ENCODE peak calls at places on chromosomes 4 and X, in nine cellular contexts. One of them, this sample, is unnamed.

GRCh38 chr4:102734591-102735385 is 26.0 kb downstream of the MANBA start:
- DNase-seq in tibial artery: no peak
- DNase-seq in AG10803: peak
- DNase-seq in cardiac muscle cell: no peak
- DNase-seq in SK-N-SH: no peak
- DNase-seq in IMR-90: peak
- DNase-seq in CD8-positive, alpha-beta T cell: no peak
- DNase-seq in brain microvascular endothelial cell: peak
- DNase-seq in pancreas: no peak
- DNase-seq in this sample: peak

GRCh38 chrX:40154853-40155616 is 57.3 kb upstream of the BCOR start:
- DNase-seq in brain microvascular endothelial cell: no peak
- DNase-seq in pancreas: peak
- DNase-seq in cardiac muscle cell: peak
- DNase-seq in tibial artery: peak
- DNase-seq in SK-N-SH: peak
- DNase-seq in AG10803: no peak
- DNase-seq in IMR-90: peak
- DNase-seq in CD8-positive, alpha-beta T cell: no peak
- DNase-seq in this sample: peak

GRCh38 chrX:25941087-25941486 is 197.1 kb upstream of the MAGEB18 start:
- DNase-seq in AG10803: peak
- DNase-seq in IMR-90: peak
- DNase-seq in CD8-positive, alpha-beta T cell: no peak
- DNase-seq in cardiac muscle cell: no peak
- DNase-seq in tibial artery: no peak
- DNase-seq in brain microvascular endothelial cell: no peak
- DNase-seq in pancreas: no peak
- DNase-seq in SK-N-SH: no peak
- DNase-seq in this sample: peak

GRCh38 chr4:66577922-66578321 is 907.6 kb upstream of the EPHA5 start:
- DNase-seq in CD8-positive, alpha-beta T cell: no peak
- DNase-seq in IMR-90: no peak
- DNase-seq in brain microvascular endothelial cell: no peak
- DNase-seq in pancreas: no peak
- DNase-seq in cardiac muscle cell: no peak
- DNase-seq in SK-N-SH: no peak
- DNase-seq in AG10803: no peak
- DNase-seq in tibial artery: no peak
- DNase-seq in this sample: no peak

GRCh38 chrX:40843643-40844042 is 108.3 kb upstream of the MED14 start:
- DNase-seq in SK-N-SH: no peak
- DNase-seq in IMR-90: no peak
- DNase-seq in tibial artery: no peak
- DNase-seq in brain microvascular endothelial cell: no peak
- DNase-seq in pancreas: no peak
- DNase-seq in CD8-positive, alpha-beta T cell: no peak
- DNase-seq in cardiac muscle cell: no peak
- DNase-seq in AG10803: no peak
- DNase-seq in this sample: no peak

GRCh38 chr4:109611045-109611616 is 51.1 kb downstream of the MCUB start:
- DNase-seq in CD8-positive, alpha-beta T cell: no peak
- DNase-seq in AG10803: no peak
- DNase-seq in brain microvascular endothelial cell: peak
- DNase-seq in tibial artery: no peak
- DNase-seq in IMR-90: peak
- DNase-seq in cardiac muscle cell: no peak
- DNase-seq in SK-N-SH: no peak
- DNase-seq in pancreas: no peak
- DNase-seq in this sample: peak

GRCh38 chrX:23008431-23009099 is 8.8 kb downstream of the DDX53 start:
- DNase-seq in cardiac muscle cell: peak
- DNase-seq in tibial artery: no peak
- DNase-seq in IMR-90: peak
- DNase-seq in CD8-positive, alpha-beta T cell: no peak
- DNase-seq in brain microvascular endothelial cell: peak
- DNase-seq in pancreas: no peak
- DNase-seq in SK-N-SH: peak
- DNase-seq in AG10803: peak
- DNase-seq in this sample: no peak

GRCh38 chrX:51144828-51145442 is 187.7 kb upstream of the NUDT10 start:
- DNase-seq in SK-N-SH: peak
- DNase-seq in AG10803: peak
- DNase-seq in cardiac muscle cell: peak
- DNase-seq in CD8-positive, alpha-beta T cell: no peak
- DNase-seq in IMR-90: peak
- DNase-seq in brain microvascular endothelial cell: peak
- DNase-seq in pancreas: no peak
- DNase-seq in tibial artery: no peak
- DNase-seq in this sample: peak

GRCh38 chr4:167021545-167022155 is 212.6 kb downstream of the SPOCK3 start:
- DNase-seq in AG10803: peak
- DNase-seq in SK-N-SH: peak
- DNase-seq in IMR-90: peak
- DNase-seq in pancreas: peak
- DNase-seq in tibial artery: peak
- DNase-seq in brain microvascular endothelial cell: peak
- DNase-seq in cardiac muscle cell: peak
- DNase-seq in CD8-positive, alpha-beta T cell: peak
- DNase-seq in this sample: peak

GRCh38 chr4:47705326-47705981 is 132.4 kb downstream of the CORIN start:
- DNase-seq in brain microvascular endothelial cell: no peak
- DNase-seq in cardiac muscle cell: peak
- DNase-seq in pancreas: no peak
- DNase-seq in CD8-positive, alpha-beta T cell: no peak
- DNase-seq in IMR-90: peak
- DNase-seq in AG10803: peak
- DNase-seq in tibial artery: no peak
- DNase-seq in SK-N-SH: peak
- DNase-seq in this sample: no peak

GRCh38 chr4:61374612-61374920 is 174.4 kb downstream of the ADGRL3 start:
- DNase-seq in CD8-positive, alpha-beta T cell: no peak
- DNase-seq in brain microvascular endothelial cell: peak
- DNase-seq in tibial artery: no peak
- DNase-seq in IMR-90: peak
- DNase-seq in AG10803: no peak
- DNase-seq in pancreas: no peak
- DNase-seq in SK-N-SH: no peak
- DNase-seq in cardiac muscle cell: no peak
- DNase-seq in this sample: no peak

GRCh38 chr4:110533590-110533910 is 57.6 kb downstream of the ENPEP start:
- DNase-seq in AG10803: no peak
- DNase-seq in CD8-positive, alpha-beta T cell: no peak
- DNase-seq in cardiac muscle cell: no peak
- DNase-seq in IMR-90: peak
- DNase-seq in pancreas: no peak
- DNase-seq in tibial artery: no peak
- DNase-seq in brain microvascular endothelial cell: peak
- DNase-seq in SK-N-SH: no peak
- DNase-seq in this sample: no peak

DNA sequence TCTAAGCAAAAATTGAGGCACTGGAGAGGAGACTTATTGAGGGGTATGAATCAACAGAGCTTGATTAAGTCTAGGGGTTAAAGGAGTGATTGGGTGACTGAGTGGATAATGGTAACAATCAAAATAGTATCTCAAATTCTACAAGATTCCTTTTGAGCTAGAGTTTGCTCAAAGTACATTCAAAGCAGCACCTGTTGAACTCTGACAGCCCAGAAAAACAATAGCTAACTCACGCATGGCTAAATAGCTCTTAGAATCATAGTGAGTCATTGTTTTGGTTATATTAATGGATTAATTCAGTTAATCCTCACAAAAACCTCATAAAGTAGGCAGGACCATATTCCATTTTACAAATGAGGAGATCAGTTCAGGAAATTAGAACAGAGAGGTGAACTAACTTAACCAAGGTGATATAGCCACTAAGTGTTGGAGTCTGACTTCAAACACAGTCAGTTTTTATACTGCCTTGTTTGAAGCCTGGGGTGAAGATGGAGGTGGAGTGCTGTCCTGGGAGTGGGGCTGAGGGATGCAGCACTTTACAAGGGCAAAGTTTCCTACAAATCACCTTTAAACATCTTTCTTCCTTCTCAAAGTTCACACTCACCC is 35.9 kb upstream of the PPM1K start:
- DNase-seq in AG10803: no peak
- DNase-seq in CD8-positive, alpha-beta T cell: no peak
- DNase-seq in tibial artery: no peak
- DNase-seq in brain microvascular endothelial cell: peak
- DNase-seq in IMR-90: no peak
- DNase-seq in pancreas: no peak
- DNase-seq in cardiac muscle cell: no peak
- DNase-seq in SK-N-SH: no peak
- DNase-seq in this sample: no peak
- TF ChIP-seq CTCF in AG10803: no peak
- TF ChIP-seq CTCF in CD8-positive, alpha-beta T cell: no peak
- TF ChIP-seq CTCF in tibial artery: no peak
- TF ChIP-seq CTCF in brain microvascular endothelial cell: no peak
- TF ChIP-seq CTCF in IMR-90: no peak
- TF ChIP-seq CTCF in pancreas: no peak
- TF ChIP-seq CTCF in cardiac muscle cell: no peak
- TF ChIP-seq CTCF in SK-N-SH: no peak
- TF ChIP-seq CTCF in this sample: no peak

GRCh38 chr4:185771696-185772390 is 40.2 kb downstream of the SORBS2 start:
- DNase-seq in cardiac muscle cell: no peak
- DNase-seq in SK-N-SH: no peak
- DNase-seq in pancreas: no peak
- DNase-seq in CD8-positive, alpha-beta T cell: no peak
- DNase-seq in brain microvascular endothelial cell: no peak
- DNase-seq in IMR-90: no peak
- DNase-seq in tibial artery: no peak
- DNase-seq in AG10803: peak
- DNase-seq in this sample: peak
- H3K4me3 ChIP-seq in cardiac muscle cell: peak
- H3K4me3 ChIP-seq in SK-N-SH: no peak
- H3K4me3 ChIP-seq in pancreas: peak
- H3K4me3 ChIP-seq in CD8-positive, alpha-beta T cell: no peak
- H3K4me3 ChIP-seq in brain microvascular endothelial cell: peak
- H3K4me3 ChIP-seq in IMR-90: no peak
- H3K4me3 ChIP-seq in tibial artery: peak
- H3K4me3 ChIP-seq in AG10803: no peak
- H3K4me3 ChIP-seq in this sample: no peak

DNA sequence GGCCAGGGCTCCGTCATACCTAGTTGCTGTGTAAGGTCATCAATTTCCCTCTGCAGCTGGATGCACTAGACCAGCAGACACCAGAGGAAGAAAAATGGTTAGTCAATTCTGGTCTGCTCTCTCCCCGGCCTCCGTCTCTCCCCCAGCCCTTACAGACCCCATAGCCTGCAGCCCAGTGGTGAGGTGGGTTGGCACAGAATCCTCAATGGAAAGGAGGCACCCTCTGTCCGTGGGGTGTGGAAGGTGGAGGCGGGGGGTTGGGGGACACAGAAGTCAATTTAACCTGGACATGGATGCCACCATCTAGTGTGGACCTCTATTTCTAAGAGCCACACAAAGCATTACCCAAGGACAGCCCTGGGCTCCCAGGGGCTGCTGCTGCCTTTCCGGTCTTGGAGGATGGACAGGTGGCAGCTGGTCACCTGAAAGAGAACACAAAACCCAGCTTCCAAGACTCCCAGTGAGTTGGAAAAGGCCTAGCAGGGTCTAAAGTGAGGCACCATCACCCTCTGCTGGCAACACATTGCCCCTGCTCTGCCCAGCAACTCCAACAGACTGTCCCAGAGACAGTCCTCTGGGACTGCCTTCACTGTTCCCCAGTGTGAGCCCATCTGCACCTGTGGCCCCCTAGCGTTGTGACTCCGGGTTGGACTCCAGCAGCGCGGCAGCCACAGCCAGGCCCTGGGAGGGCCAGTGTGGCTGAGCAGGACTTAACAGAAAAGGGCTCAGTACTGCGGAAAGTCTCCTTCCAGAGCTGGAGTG is 40.1 kb upstream of the NHSL2 start:
- DNase-seq in SK-N-SH: no peak
- DNase-seq in cardiac muscle cell: peak
- DNase-seq in CD8-positive, alpha-beta T cell: no peak
- DNase-seq in AG10803: no peak
- DNase-seq in tibial artery: no peak
- DNase-seq in IMR-90: no peak
- DNase-seq in pancreas: no peak
- DNase-seq in brain microvascular endothelial cell: no peak
- DNase-seq in this sample: peak
- TF ChIP-seq CTCF in SK-N-SH: peak
- TF ChIP-seq CTCF in cardiac muscle cell: peak
- TF ChIP-seq CTCF in CD8-positive, alpha-beta T cell: no peak
- TF ChIP-seq CTCF in AG10803: peak
- TF ChIP-seq CTCF in tibial artery: no peak
- TF ChIP-seq CTCF in IMR-90: peak
- TF ChIP-seq CTCF in pancreas: no peak
- TF ChIP-seq CTCF in brain microvascular endothelial cell: peak
- TF ChIP-seq CTCF in this sample: no peak

GRCh38 chr4:56674984-56675383 is 6.1 kb downstream of the HOPX start:
- DNase-seq in brain microvascular endothelial cell: peak
- DNase-seq in pancreas: no peak
- DNase-seq in cardiac muscle cell: no peak
- DNase-seq in AG10803: no peak
- DNase-seq in CD8-positive, alpha-beta T cell: no peak
- DNase-seq in tibial artery: no peak
- DNase-seq in IMR-90: no peak
- DNase-seq in SK-N-SH: no peak
- DNase-seq in this sample: peak

GRCh38 chr4:56681158-56681848 is at the start of gene HOPX:
- DNase-seq in brain microvascular endothelial cell: no peak
- DNase-seq in pancreas: peak
- DNase-seq in SK-N-SH: no peak
- DNase-seq in IMR-90: no peak
- DNase-seq in CD8-positive, alpha-beta T cell: no peak
- DNase-seq in AG10803: no peak
- DNase-seq in cardiac muscle cell: peak
- DNase-seq in tibial artery: no peak
- DNase-seq in this sample: peak

GRCh38 chr4:56680266-56680665 is 830 bp downstream of the HOPX start:
- DNase-seq in tibial artery: no peak
- DNase-seq in brain microvascular endothelial cell: no peak
- DNase-seq in AG10803: no peak
- DNase-seq in pancreas: no peak
- DNase-seq in cardiac muscle cell: peak
- DNase-seq in CD8-positive, alpha-beta T cell: no peak
- DNase-seq in IMR-90: no peak
- DNase-seq in SK-N-SH: no peak
- DNase-seq in this sample: no peak

GRCh38 chr4:56681849-56682175 is 716 bp upstream of the HOPX start:
- DNase-seq in brain microvascular endothelial cell: no peak
- DNase-seq in SK-N-SH: no peak
- DNase-seq in CD8-positive, alpha-beta T cell: no peak
- DNase-seq in pancreas: no peak
- DNase-seq in tibial artery: no peak
- DNase-seq in cardiac muscle cell: no peak
- DNase-seq in IMR-90: no peak
- DNase-seq in AG10803: no peak
- DNase-seq in this sample: no peak

DNA sequence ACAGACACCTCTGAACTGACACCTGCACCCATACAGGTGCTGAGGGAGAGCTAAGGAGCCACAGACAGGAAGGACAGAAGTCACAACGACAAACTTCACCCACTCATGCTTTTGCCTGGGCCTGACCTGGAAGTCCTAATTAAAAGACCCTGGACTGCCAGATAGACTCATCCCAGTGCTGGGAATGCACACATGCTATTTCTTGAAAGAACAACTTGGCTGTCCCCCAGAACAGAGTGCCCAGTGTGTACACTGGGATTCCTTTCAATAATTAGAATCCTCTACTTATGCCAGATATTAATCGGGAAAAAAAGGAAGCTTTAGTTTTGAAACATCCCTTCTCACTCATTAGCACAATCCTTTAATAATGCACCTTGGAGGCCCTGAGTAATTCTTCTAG is 3.4 kb downstream of the HOPX start:
- DNase-seq in pancreas: no peak
- DNase-seq in CD8-positive, alpha-beta T cell: no peak
- DNase-seq in AG10803: no peak
- DNase-seq in brain microvascular endothelial cell: no peak
- DNase-seq in IMR-90: no peak
- DNase-seq in tibial artery: no peak
- DNase-seq in SK-N-SH: no peak
- DNase-seq in cardiac muscle cell: no peak
- DNase-seq in this sample: no peak
- H3K4me3 ChIP-seq in pancreas: no peak
- H3K4me3 ChIP-seq in CD8-positive, alpha-beta T cell: no peak
- H3K4me3 ChIP-seq in AG10803: no peak
- H3K4me3 ChIP-seq in brain microvascular endothelial cell: no peak
- H3K4me3 ChIP-seq in IMR-90: no peak
- H3K4me3 ChIP-seq in tibial artery: no peak
- H3K4me3 ChIP-seq in SK-N-SH: no peak
- H3K4me3 ChIP-seq in cardiac muscle cell: no peak
- H3K4me3 ChIP-seq in this sample: no peak